ENCODE peak calls at places on chromosomes 11 and 22, in five cellular contexts. One of them, this sample, is unnamed.
A peak's percentile ranks its signal among the peaks of the same experiment; 100 is the strongest.

GRCh38 chr11:114259124-114259526 is 37.1 kb upstream of the NNMT start:
- DNase-seq in cardiac septum: peak; percentile 73
- DNase-seq in bronchial epithelial cell: no peak
- DNase-seq in HS-27A: no peak
- DNase-seq in stimulated activated CD4-positive, alpha-beta T cell treated with anti-CD3 and anti-CD28 coated beads, TNF-alpha, amount 100 ng/mL, for 4 hours: no peak
- DNase-seq in this sample: peak; percentile 85

GRCh38 chr11:47538741-47539575 is 14.0 kb downstream of the CELF1 start:
- DNase-seq in HS-27A: no peak
- DNase-seq in bronchial epithelial cell: no peak
- DNase-seq in cardiac septum: no peak
- DNase-seq in stimulated activated CD4-positive, alpha-beta T cell treated with anti-CD3 and anti-CD28 coated beads, TNF-alpha, amount 100 ng/mL, for 4 hours: no peak
- DNase-seq in this sample: no peak

GRCh38 chr11:57798905-57799559 is 37.4 kb downstream of the CTNND1 start:
- DNase-seq in HS-27A: no peak
- DNase-seq in bronchial epithelial cell: peak; percentile 99
- DNase-seq in cardiac septum: no peak
- DNase-seq in stimulated activated CD4-positive, alpha-beta T cell treated with anti-CD3 and anti-CD28 coated beads, TNF-alpha, amount 100 ng/mL, for 4 hours: no peak
- DNase-seq in this sample: no peak

GRCh38 chr22:46086577-46087335 is 63.6 kb upstream of the PPARA start:
- DNase-seq in bronchial epithelial cell: no peak
- DNase-seq in HS-27A: no peak
- DNase-seq in stimulated activated CD4-positive, alpha-beta T cell treated with anti-CD3 and anti-CD28 coated beads, TNF-alpha, amount 100 ng/mL, for 4 hours: no peak
- DNase-seq in cardiac septum: peak; percentile 73
- DNase-seq in this sample: peak; percentile 81

GRCh38 chr11:69553416-69554357 is 72.2 kb downstream of the LINC01488 start:
- DNase-seq in bronchial epithelial cell: no peak
- DNase-seq in HS-27A: no peak
- DNase-seq in stimulated activated CD4-positive, alpha-beta T cell treated with anti-CD3 and anti-CD28 coated beads, TNF-alpha, amount 100 ng/mL, for 4 hours: no peak
- DNase-seq in cardiac septum: no peak
- DNase-seq in this sample: peak; percentile 63

GRCh38 chr11:134853972-134854371 is 441.9 kb upstream of the B3GAT1 start:
- DNase-seq in cardiac septum: no peak
- DNase-seq in stimulated activated CD4-positive, alpha-beta T cell treated with anti-CD3 and anti-CD28 coated beads, TNF-alpha, amount 100 ng/mL, for 4 hours: no peak
- DNase-seq in HS-27A: no peak
- DNase-seq in bronchial epithelial cell: no peak
- DNase-seq in this sample: no peak

GRCh38 chr22:49032821-49033220 is 794.9 kb downstream of the BRD1 start:
- DNase-seq in HS-27A: no peak
- DNase-seq in bronchial epithelial cell: no peak
- DNase-seq in stimulated activated CD4-positive, alpha-beta T cell treated with anti-CD3 and anti-CD28 coated beads, TNF-alpha, amount 100 ng/mL, for 4 hours: no peak
- DNase-seq in cardiac septum: no peak
- DNase-seq in this sample: no peak

GRCh38 chr11:16612801-16613400 is 125.5 kb upstream of the C11orf58 start:
- DNase-seq in cardiac septum: no peak
- DNase-seq in HS-27A: no peak
- DNase-seq in bronchial epithelial cell: no peak
- DNase-seq in stimulated activated CD4-positive, alpha-beta T cell treated with anti-CD3 and anti-CD28 coated beads, TNF-alpha, amount 100 ng/mL, for 4 hours: no peak
- DNase-seq in this sample: no peak

GRCh38 chr11:8327761-8328192 is 64.1 kb upstream of the LMO1 start:
- DNase-seq in cardiac septum: no peak
- DNase-seq in HS-27A: no peak
- DNase-seq in bronchial epithelial cell: no peak
- DNase-seq in stimulated activated CD4-positive, alpha-beta T cell treated with anti-CD3 and anti-CD28 coated beads, TNF-alpha, amount 100 ng/mL, for 4 hours: no peak
- DNase-seq in this sample: no peak

This sample was measured in posterior vena cava.